ENCODE peak calls at places on chromosomes 12 and 14, in four cellular contexts. R is HL-60, J is GM12878, M is K562. G is an unnamed sample.
A peak's percentile ranks its signal among the peaks of the same experiment; 100 is the strongest.

GRCh38 chr14:23630687-23631086 is 5.5 kb upstream of the DHRS2 start:
- DNase-seq in J (no peak), M (no peak), R (no peak), G (no peak)

GRCh38 chr12:121318121-121318520 is 21.6 kb upstream of the CAMKK2 start:
- DNase-seq in J (no peak), R (no peak), M (no peak), G (no peak)

GRCh38 chr14:19743256-19743655 is at the start of gene OR4Q3:
- DNase-seq in J (no peak), M (no peak), R (no peak), G (no peak)

GRCh38 chr12:88566430-88566829 is 13.8 kb downstream of the KITLG start:
- DNase-seq in J (no peak), R (no peak), M (no peak), G (no peak)

GRCh38 chr12:69966839-69967238 is 141.8 kb downstream of the MYRFL start:
- DNase-seq in J (no peak), R (no peak), M (no peak), G (no peak)

GRCh38 chr12:71945121-71945520 is 6.5 kb downstream of the TPH2 start:
- DNase-seq in R (no peak), M (no peak), J (no peak), G (no peak)

GRCh38 chr14:106606936-106607335 is 1080.6 kb downstream of the TMEM121 start:
- DNase-seq in J (no peak), R (no peak), M (no peak), G (no peak)

GRCh38 chr12:48489012-48489411 is 6.7 kb downstream of the C12orf54 start:
- DNase-seq in J (peak; percentile 45), R (no peak), M (no peak), G (no peak)

DNA sequence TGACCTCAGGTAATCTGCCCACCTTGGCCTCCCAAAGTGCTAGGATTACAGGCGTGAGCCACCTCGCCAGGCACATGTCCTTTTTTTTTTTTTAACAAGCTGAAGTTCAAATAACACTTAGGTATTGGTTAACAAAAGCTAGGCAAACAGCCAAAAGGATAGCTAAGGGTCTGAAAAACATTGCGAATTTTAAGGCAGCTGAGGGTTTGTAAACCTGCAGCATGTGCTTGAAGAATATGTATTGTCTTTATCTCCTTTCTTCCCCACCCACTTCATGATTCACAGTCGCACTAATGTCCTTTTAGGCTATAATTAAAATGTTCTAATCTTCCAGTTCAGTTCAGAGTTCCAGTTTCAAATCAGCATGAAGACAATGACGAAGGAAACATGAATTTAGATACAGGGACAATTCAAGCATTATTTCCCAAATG is 30.1 kb upstream of the CERS5 start:
- DNase-seq in J (no peak), M (no peak), R (no peak), G (no peak)
- TF ChIP-seq SPI1 in J (no peak), M (no peak), R (no peak), G (no peak)

GRCh38 chr12:99370742-99371141 is 276.8 kb upstream of the GARIN6 start:
- DNase-seq in M (no peak), J (no peak), R (no peak), G (no peak)

GRCh38 chr12:99372257-99372933 is 275.2 kb upstream of the GARIN6 start:
- DNase-seq in R (no peak), J (no peak), M (no peak), G (no peak)

DNA sequence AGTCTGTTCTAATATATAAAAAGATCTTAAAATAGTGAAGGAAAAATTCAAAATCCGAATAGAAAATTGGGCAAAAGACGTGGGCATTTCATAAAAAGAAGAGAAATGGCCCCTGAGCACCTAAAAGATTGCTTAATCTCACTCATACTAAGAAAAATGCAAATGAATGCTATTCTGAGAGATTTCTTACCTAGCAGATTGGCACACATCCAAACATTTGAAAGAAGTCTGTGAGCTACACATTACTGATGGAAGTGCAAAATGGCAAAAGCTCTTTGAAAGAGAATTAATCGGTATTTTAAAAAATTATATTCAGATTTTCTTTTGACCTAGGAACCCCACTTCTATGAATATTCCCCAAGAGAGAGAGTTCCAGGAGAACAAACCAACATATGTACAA is 280.4 kb upstream of the GARIN6 start:
- DNase-seq in R (no peak), M (no peak), J (no peak), G (no peak)
- TF ChIP-seq SPI1 in R (no peak), M (no peak), J (no peak), G (no peak)

GRCh38 chr14:63492391-63492790 is 50.8 kb downstream of the PPP2R5E start:
- DNase-seq in M (no peak), J (no peak), R (no peak), G (no peak)

GRCh38 chr14:63483315-63483714 is 59.9 kb downstream of the PPP2R5E start:
- DNase-seq in J (no peak), R (no peak), M (no peak), G (no peak)

GRCh38 chr14:63487724-63488123 is 55.5 kb downstream of the PPP2R5E start:
- DNase-seq in M (no peak), R (no peak), J (no peak), G (no peak)

DNA sequence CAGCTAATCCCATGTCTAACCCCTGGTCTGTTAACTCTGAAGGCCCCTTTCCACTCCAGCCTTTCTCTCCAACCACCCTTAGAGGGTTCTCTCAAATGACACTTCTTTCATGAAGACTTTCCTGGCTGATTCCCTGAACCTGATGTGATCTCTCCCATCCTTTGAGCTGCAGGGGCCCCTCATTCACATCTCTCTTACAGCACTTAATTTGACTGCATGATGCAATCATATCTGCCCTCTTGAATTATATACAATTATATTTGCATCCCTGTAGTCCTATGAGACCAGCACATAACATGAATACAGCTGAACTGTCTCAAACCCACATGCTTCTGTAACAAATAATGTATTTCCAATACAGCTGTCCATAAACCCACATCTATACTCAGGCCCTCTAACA is 56.4 kb downstream of the PPP2R5E start:
- DNase-seq in R (no peak), M (no peak), J (no peak), G (no peak)
- TF ChIP-seq SPI1 in R (no peak), M (no peak), J (no peak), G (no peak)

DNA sequence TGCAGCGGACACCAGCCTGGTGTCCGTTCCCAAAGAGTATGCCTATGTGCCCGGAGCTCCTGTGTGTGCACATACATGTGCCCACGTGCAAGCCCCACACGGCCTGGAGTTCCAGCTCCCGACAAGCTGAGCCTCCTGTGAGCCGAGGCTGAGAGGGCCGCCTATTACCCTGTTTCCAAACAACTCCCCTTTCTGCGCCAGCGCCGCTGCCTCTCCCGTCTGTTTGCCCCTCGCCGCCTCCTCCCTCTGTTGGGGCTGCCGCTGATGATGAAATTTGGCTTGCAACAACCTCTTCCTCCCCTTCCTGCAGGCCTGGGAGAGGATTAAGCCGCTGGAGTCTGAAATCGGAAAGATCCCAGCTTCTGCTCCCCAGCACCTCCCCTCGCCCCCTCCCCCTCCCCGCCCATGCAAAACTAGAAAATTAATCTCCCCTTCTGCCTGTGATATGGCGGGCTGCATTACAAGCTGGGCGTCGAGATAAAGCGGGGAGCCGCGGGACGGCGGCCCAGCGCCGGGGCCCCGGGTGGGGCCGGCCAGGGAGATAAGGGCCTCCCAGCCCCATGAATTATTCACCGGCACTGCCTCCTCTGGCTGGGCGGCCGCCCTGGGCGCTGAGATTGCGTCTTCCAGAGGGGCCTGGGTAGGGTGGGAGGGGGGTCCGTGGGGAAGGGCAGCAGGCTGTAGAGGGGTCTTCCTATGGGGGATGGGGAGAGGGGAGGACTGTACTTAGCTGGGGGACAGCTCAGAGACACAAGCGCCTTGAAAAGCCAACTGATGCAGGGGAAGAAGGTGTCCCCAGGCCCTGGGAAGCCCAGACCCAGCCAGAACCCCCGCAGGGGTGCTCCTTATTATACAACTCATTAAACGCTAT is 6.8 kb upstream of the ASIC1 start:
- DNase-seq in R (peak; percentile 91), J (no peak), M (peak; percentile 99), G (no peak)
- TF ChIP-seq SPI1 in R (peak; percentile 50), J (no peak), M (peak; percentile 24), G (no peak)